ENCODE peak calls at places on chromosomes 6 and 20, in eight cellular contexts. One of them, this sample, is unnamed.

GRCh38 chr6:15861486-15861885 is 198.7 kb upstream of the DTNBP1 start:
- DNase-seq in lower lobe of right lung: no peak
- DNase-seq in mammary epithelial cell: no peak
- DNase-seq in cardiac muscle cell: no peak
- DNase-seq in GM06990: no peak
- DNase-seq in fibroblast of lung: no peak
- DNase-seq in sigmoid colon: no peak
- DNase-seq in adrenal gland: no peak
- DNase-seq in this sample: no peak

GRCh38 chr6:111771084-111771411 is 102.2 kb downstream of the FYN start:
- DNase-seq in mammary epithelial cell: no peak
- DNase-seq in lower lobe of right lung: no peak
- DNase-seq in fibroblast of lung: no peak
- DNase-seq in cardiac muscle cell: no peak
- DNase-seq in adrenal gland: no peak
- DNase-seq in GM06990: no peak
- DNase-seq in sigmoid colon: no peak
- DNase-seq in this sample: no peak

GRCh38 chr20:44745560-44746366 is at the start of gene KCNK15:
- DNase-seq in lower lobe of right lung: no peak
- DNase-seq in GM06990: no peak
- DNase-seq in sigmoid colon: peak; percentile 77
- DNase-seq in mammary epithelial cell: peak; percentile 35
- DNase-seq in fibroblast of lung: no peak
- DNase-seq in adrenal gland: peak; percentile 60
- DNase-seq in cardiac muscle cell: peak; percentile 61
- DNase-seq in this sample: no peak

GRCh38 chr6:52077961-52078613 is 9.3 kb downstream of the PKHD1 start:
- DNase-seq in adrenal gland: no peak
- DNase-seq in mammary epithelial cell: no peak
- DNase-seq in fibroblast of lung: no peak
- DNase-seq in sigmoid colon: no peak
- DNase-seq in cardiac muscle cell: no peak
- DNase-seq in lower lobe of right lung: no peak
- DNase-seq in GM06990: no peak
- DNase-seq in this sample: no peak

GRCh38 chr6:140043357-140043756 is 668.9 kb upstream of the CITED2 start:
- DNase-seq in fibroblast of lung: peak; percentile 85
- DNase-seq in mammary epithelial cell: peak; percentile 95
- DNase-seq in cardiac muscle cell: no peak
- DNase-seq in sigmoid colon: no peak
- DNase-seq in adrenal gland: peak; percentile 22
- DNase-seq in lower lobe of right lung: no peak
- DNase-seq in GM06990: no peak
- DNase-seq in this sample: peak; percentile 90

GRCh38 chr6:46160102-46160501 is 10.7 kb downstream of the ENPP5 start:
- DNase-seq in sigmoid colon: no peak
- DNase-seq in mammary epithelial cell: no peak
- DNase-seq in cardiac muscle cell: no peak
- DNase-seq in GM06990: no peak
- DNase-seq in adrenal gland: no peak
- DNase-seq in fibroblast of lung: no peak
- DNase-seq in lower lobe of right lung: no peak
- DNase-seq in this sample: no peak

GRCh38 chr6:50973464-50973863 is 154.8 kb downstream of the TFAP2B start:
- DNase-seq in fibroblast of lung: no peak
- DNase-seq in cardiac muscle cell: no peak
- DNase-seq in GM06990: no peak
- DNase-seq in adrenal gland: no peak
- DNase-seq in mammary epithelial cell: no peak
- DNase-seq in lower lobe of right lung: no peak
- DNase-seq in sigmoid colon: no peak
- DNase-seq in this sample: no peak

GRCh38 chr6:1575213-1576041 is 34.3 kb upstream of the FOXC1 start:
- DNase-seq in mammary epithelial cell: no peak
- DNase-seq in fibroblast of lung: peak; percentile 52
- DNase-seq in cardiac muscle cell: peak; percentile 30
- DNase-seq in adrenal gland: no peak
- DNase-seq in sigmoid colon: no peak
- DNase-seq in lower lobe of right lung: no peak
- DNase-seq in GM06990: no peak
- DNase-seq in this sample: no peak

GRCh38 chr6:55916188-55916587 is 40.8 kb upstream of the BMP5 start:
- DNase-seq in sigmoid colon: no peak
- DNase-seq in adrenal gland: no peak
- DNase-seq in GM06990: no peak
- DNase-seq in lower lobe of right lung: no peak
- DNase-seq in fibroblast of lung: peak; percentile 10
- DNase-seq in mammary epithelial cell: no peak
- DNase-seq in cardiac muscle cell: no peak
- DNase-seq in this sample: no peak

GRCh38 chr20:23397961-23398360 is 23.3 kb downstream of the NAPB start:
- DNase-seq in sigmoid colon: no peak
- DNase-seq in lower lobe of right lung: no peak
- DNase-seq in adrenal gland: no peak
- DNase-seq in fibroblast of lung: peak; percentile 38
- DNase-seq in cardiac muscle cell: no peak
- DNase-seq in GM06990: no peak
- DNase-seq in mammary epithelial cell: no peak
- DNase-seq in this sample: no peak

GRCh38 chr6:97947841-97948240 is 664.8 kb upstream of the MMS22L start:
- DNase-seq in lower lobe of right lung: peak; percentile 46
- DNase-seq in cardiac muscle cell: peak; percentile 50
- DNase-seq in GM06990: no peak
- DNase-seq in sigmoid colon: no peak
- DNase-seq in adrenal gland: peak; percentile 83
- DNase-seq in fibroblast of lung: peak; percentile 3
- DNase-seq in mammary epithelial cell: peak; percentile 94
- DNase-seq in this sample: no peak

GRCh38 chr6:72622094-72622540 is 253 bp downstream of the KCNQ5 start:
- DNase-seq in lower lobe of right lung: peak; percentile 53
- DNase-seq in cardiac muscle cell: peak; percentile 87
- DNase-seq in sigmoid colon: no peak
- DNase-seq in GM06990: peak; percentile 76
- DNase-seq in fibroblast of lung: no peak
- DNase-seq in adrenal gland: no peak
- DNase-seq in mammary epithelial cell: peak; percentile 44
- DNase-seq in this sample: no peak

GRCh38 chr6:116011520-116011919 is 49.2 kb downstream of the FRK start:
- DNase-seq in adrenal gland: no peak
- DNase-seq in lower lobe of right lung: no peak
- DNase-seq in GM06990: peak; percentile 45
- DNase-seq in cardiac muscle cell: no peak
- DNase-seq in fibroblast of lung: no peak
- DNase-seq in sigmoid colon: no peak
- DNase-seq in mammary epithelial cell: peak; percentile 91
- DNase-seq in this sample: no peak

GRCh38 chr6:41072836-41073202 is at the start of gene NFYA:
- DNase-seq in GM06990: peak; percentile 99
- DNase-seq in adrenal gland: no peak
- DNase-seq in sigmoid colon: no peak
- DNase-seq in cardiac muscle cell: peak; percentile 100
- DNase-seq in fibroblast of lung: peak; percentile 100
- DNase-seq in mammary epithelial cell: no peak
- DNase-seq in lower lobe of right lung: peak; percentile 99
- DNase-seq in this sample: no peak

GRCh38 chr6:147621280-147621679 is 112.8 kb downstream of the SAMD5 start:
- DNase-seq in fibroblast of lung: peak; percentile 93
- DNase-seq in sigmoid colon: no peak
- DNase-seq in mammary epithelial cell: no peak
- DNase-seq in cardiac muscle cell: no peak
- DNase-seq in adrenal gland: peak; percentile 64
- DNase-seq in GM06990: no peak
- DNase-seq in lower lobe of right lung: no peak
- DNase-seq in this sample: no peak

GRCh38 chr6:112990971-112991370 is 643.8 kb downstream of the RFPL4B start:
- DNase-seq in mammary epithelial cell: no peak
- DNase-seq in lower lobe of right lung: no peak
- DNase-seq in adrenal gland: no peak
- DNase-seq in sigmoid colon: no peak
- DNase-seq in GM06990: no peak
- DNase-seq in fibroblast of lung: no peak
- DNase-seq in cardiac muscle cell: no peak
- DNase-seq in this sample: no peak

GRCh38 chr6:135722679-135723078 is 128.8 kb upstream of the PDE7B start:
- DNase-seq in mammary epithelial cell: peak; percentile 84
- DNase-seq in lower lobe of right lung: no peak
- DNase-seq in GM06990: no peak
- DNase-seq in fibroblast of lung: peak; percentile 81
- DNase-seq in cardiac muscle cell: no peak
- DNase-seq in adrenal gland: peak; percentile 35
- DNase-seq in sigmoid colon: no peak
- DNase-seq in this sample: peak; percentile 65

GRCh38 chr6:168145747-168146596 is 67.0 kb upstream of the FRMD1 start:
- DNase-seq in mammary epithelial cell: no peak
- DNase-seq in fibroblast of lung: no peak
- DNase-seq in adrenal gland: no peak
- DNase-seq in cardiac muscle cell: no peak
- DNase-seq in lower lobe of right lung: no peak
- DNase-seq in GM06990: no peak
- DNase-seq in sigmoid colon: peak; percentile 32
- DNase-seq in this sample: no peak

GRCh38 chr20:44861547-44862006 is 23.9 kb upstream of the YWHAB start:
- DNase-seq in adrenal gland: peak; percentile 61
- DNase-seq in sigmoid colon: peak; percentile 74
- DNase-seq in mammary epithelial cell: peak; percentile 20
- DNase-seq in cardiac muscle cell: no peak
- DNase-seq in fibroblast of lung: peak; percentile 21
- DNase-seq in lower lobe of right lung: no peak
- DNase-seq in GM06990: no peak
- DNase-seq in this sample: peak; percentile 26

GRCh38 chr20:36917240-36917639 is 34.3 kb downstream of the SAMHD1 start:
- DNase-seq in lower lobe of right lung: no peak
- DNase-seq in sigmoid colon: no peak
- DNase-seq in fibroblast of lung: no peak
- DNase-seq in mammary epithelial cell: no peak
- DNase-seq in GM06990: no peak
- DNase-seq in adrenal gland: no peak
- DNase-seq in cardiac muscle cell: no peak
- DNase-seq in this sample: no peak

DNA sequence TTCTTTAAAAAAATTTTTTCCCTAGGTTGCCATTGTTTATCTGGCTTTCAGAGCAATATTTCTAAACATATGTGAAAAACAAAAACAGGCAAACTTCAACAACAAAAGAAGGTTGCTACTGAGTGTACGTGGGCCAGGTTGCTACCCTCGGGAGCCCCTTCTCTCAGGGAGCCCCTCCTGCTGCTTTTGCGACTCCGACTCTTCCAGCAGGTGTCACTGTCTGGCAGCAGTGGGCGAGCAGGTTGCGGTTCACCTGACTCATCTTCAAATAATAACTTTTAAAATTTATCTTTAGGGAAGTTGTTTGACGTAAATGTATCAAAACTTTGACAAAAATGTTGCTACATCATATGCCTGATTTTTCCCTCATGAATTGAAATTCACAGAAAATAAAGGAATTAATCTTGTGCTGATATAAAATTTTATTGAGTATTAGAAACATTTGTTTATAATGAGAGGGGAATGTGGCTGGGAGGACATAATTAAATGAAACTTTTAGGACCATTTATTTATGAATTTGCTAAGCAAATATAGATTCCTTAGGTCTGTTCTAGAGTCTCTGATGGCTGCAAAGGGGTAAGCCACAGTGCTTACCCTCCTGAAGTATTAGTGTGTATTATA is 138.8 kb downstream of the HIVEP1 start:
- DNase-seq in fibroblast of lung: no peak
- DNase-seq in mammary epithelial cell: no peak
- DNase-seq in GM06990: no peak
- DNase-seq in adrenal gland: peak; percentile 27
- DNase-seq in sigmoid colon: no peak
- DNase-seq in lower lobe of right lung: no peak
- DNase-seq in cardiac muscle cell: peak; percentile 45
- DNase-seq in this sample: no peak
- TF ChIP-seq CTCF in fibroblast of lung: no peak
- TF ChIP-seq CTCF in mammary epithelial cell: peak; percentile 56
- TF ChIP-seq CTCF in GM06990: peak; percentile 45
- TF ChIP-seq CTCF in adrenal gland: peak; percentile 41
- TF ChIP-seq CTCF in sigmoid colon: peak; percentile 40
- TF ChIP-seq CTCF in lower lobe of right lung: peak; percentile 38
- TF ChIP-seq CTCF in cardiac muscle cell: peak; percentile 31
- TF ChIP-seq CTCF in this sample: peak; percentile 34

GRCh38 chr6:27617700-27618689 is 145.1 kb upstream of the ZNF184 start:
- DNase-seq in cardiac muscle cell: peak; percentile 47
- DNase-seq in adrenal gland: no peak
- DNase-seq in lower lobe of right lung: no peak
- DNase-seq in fibroblast of lung: peak; percentile 57
- DNase-seq in GM06990: no peak
- DNase-seq in mammary epithelial cell: peak; percentile 64
- DNase-seq in sigmoid colon: no peak
- DNase-seq in this sample: no peak
- H3K4me3 ChIP-seq in cardiac muscle cell: peak overlapping the region; percentile 54
- H3K4me3 ChIP-seq in adrenal gland: peak overlapping the region; percentile 35
- H3K4me3 ChIP-seq in lower lobe of right lung: peak overlapping the region; percentile 26
- H3K4me3 ChIP-seq in fibroblast of lung: peak overlapping the region; percentile 38
- H3K4me3 ChIP-seq in GM06990: peak overlapping the region; percentile 59
- H3K4me3 ChIP-seq in mammary epithelial cell: peak overlapping the region; percentile 44
- H3K4me3 ChIP-seq in sigmoid colon: peak overlapping the region; percentile 31
- H3K4me3 ChIP-seq in this sample: peak overlapping the region; percentile 30

GRCh38 chr6:152330984-152331383 is 306.2 kb downstream of the SYNE1 start:
- DNase-seq in GM06990: no peak
- DNase-seq in mammary epithelial cell: peak; percentile 11
- DNase-seq in lower lobe of right lung: no peak
- DNase-seq in cardiac muscle cell: no peak
- DNase-seq in adrenal gland: no peak
- DNase-seq in sigmoid colon: no peak
- DNase-seq in fibroblast of lung: no peak
- DNase-seq in this sample: no peak

GRCh38 chr6:152334555-152334954 is 302.6 kb downstream of the SYNE1 start:
- DNase-seq in adrenal gland: no peak
- DNase-seq in cardiac muscle cell: no peak
- DNase-seq in GM06990: no peak
- DNase-seq in lower lobe of right lung: no peak
- DNase-seq in mammary epithelial cell: no peak
- DNase-seq in sigmoid colon: no peak
- DNase-seq in fibroblast of lung: no peak
- DNase-seq in this sample: no peak

GRCh38 chr6:152329640-152330202 is 307.4 kb downstream of the SYNE1 start:
- DNase-seq in fibroblast of lung: no peak
- DNase-seq in adrenal gland: no peak
- DNase-seq in lower lobe of right lung: no peak
- DNase-seq in mammary epithelial cell: no peak
- DNase-seq in GM06990: no peak
- DNase-seq in cardiac muscle cell: no peak
- DNase-seq in sigmoid colon: no peak
- DNase-seq in this sample: no peak
- H3K36me3 ChIP-seq in fibroblast of lung: peaks cover 3% of the 10 kb centered on the region
- H3K36me3 ChIP-seq in adrenal gland: peaks cover 41% of the 10 kb centered on the region
- H3K36me3 ChIP-seq in lower lobe of right lung: peaks cover 92% of the 10 kb centered on the region
- H3K36me3 ChIP-seq in mammary epithelial cell: no peaks in the 10 kb centered on the region
- H3K36me3 ChIP-seq in GM06990: no peaks in the 10 kb centered on the region
- H3K36me3 ChIP-seq in cardiac muscle cell: peaks cover 53% of the 10 kb centered on the region
- H3K36me3 ChIP-seq in sigmoid colon: peaks cover 39% of the 10 kb centered on the region
- H3K36me3 ChIP-seq in this sample: peaks cover 13% of the 10 kb centered on the region

DNA sequence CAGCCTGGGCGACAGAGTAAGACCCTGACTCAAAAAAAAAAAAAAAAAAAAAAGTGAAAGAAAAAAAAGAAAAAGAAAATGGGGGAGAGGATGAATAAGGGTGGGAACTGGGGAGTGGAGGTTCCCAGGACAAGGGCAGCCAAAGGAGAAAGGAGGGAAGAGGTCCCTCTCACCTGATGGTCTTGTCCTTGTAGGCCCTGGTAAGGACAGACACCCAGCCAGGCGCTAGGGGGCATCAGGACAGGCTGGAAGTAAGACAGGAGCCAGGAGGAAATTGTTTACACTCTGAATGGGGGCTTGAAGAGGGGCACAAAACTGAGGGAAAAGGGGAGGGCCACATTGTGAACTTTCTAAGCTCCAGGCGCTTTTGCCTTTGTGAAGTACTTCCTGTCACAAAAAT is 2.3 kb upstream of the ALDH5A1 start:
- DNase-seq in sigmoid colon: no peak
- DNase-seq in GM06990: no peak
- DNase-seq in adrenal gland: peak; percentile 12
- DNase-seq in fibroblast of lung: no peak
- DNase-seq in lower lobe of right lung: no peak
- DNase-seq in mammary epithelial cell: no peak
- DNase-seq in cardiac muscle cell: peak; percentile 45
- DNase-seq in this sample: no peak
- TF ChIP-seq CTCF in sigmoid colon: no peak
- TF ChIP-seq CTCF in GM06990: peak; percentile 53
- TF ChIP-seq CTCF in adrenal gland: no peak
- TF ChIP-seq CTCF in fibroblast of lung: peak; percentile 15
- TF ChIP-seq CTCF in lower lobe of right lung: peak; percentile 18
- TF ChIP-seq CTCF in mammary epithelial cell: peak; percentile 23
- TF ChIP-seq CTCF in cardiac muscle cell: peak; percentile 52
- TF ChIP-seq CTCF in this sample: peak; percentile 41